ENCODE peak calls at places on chromosomes 12 and 14, in ten cellular contexts. C is Peyer's patch; O is breast epithelium; L is HCT116; X is A549; A is AG04450; Q is mesendoderm; V is CD8-positive, alpha-beta memory T cell; W is psoas muscle; T is prostate gland. G is an unnamed sample.

GRCh38 chr12:112950701-112951100 is 12.4 kb downstream of the OAS3 start:
- DNase-seq in T (no peak), V (no peak), Q (no peak), O (no peak), C (no peak), W (no peak), L (no peak), A (no peak), X (no peak), G (peak)

GRCh38 chr12:109764123-109764522 is 50.5 kb downstream of the FAM222A start:
- DNase-seq in Q (peak), T (no peak), L (no peak), W (no peak), X (no peak), V (no peak), C (no peak), A (no peak), O (no peak), G (no peak)

GRCh38 chr12:74791365-74791764 is 253.7 kb downstream of the ATXN7L3B start:
- DNase-seq in L (no peak), Q (peak), X (no peak), T (no peak), O (no peak), A (no peak), W (no peak), V (no peak), C (no peak), G (no peak)

GRCh38 chr14:63435204-63435603 is 108.0 kb downstream of the PPP2R5E start:
- DNase-seq in L (no peak), V (no peak), X (no peak), W (no peak), C (no peak), A (no peak), Q (no peak), T (no peak), O (no peak), G (no peak)

GRCh38 chr14:21101802-21102413 is 1.0 kb downstream of the TMEM253 start:
- DNase-seq in X (no peak), Q (peak), T (no peak), O (no peak), L (no peak), W (no peak), C (no peak), V (no peak), A (no peak), G (no peak)

GRCh38 chr12:38664661-38665269 is 240.6 kb downstream of the CPNE8 start:
- DNase-seq in O (no peak), C (no peak), V (no peak), A (no peak), T (no peak), X (no peak), L (peak), W (no peak), Q (peak), G (peak)

GRCh38 chr12:67002711-67003110 is 266.4 kb upstream of the CAND1 start:
- DNase-seq in A (no peak), T (no peak), O (no peak), Q (no peak), C (no peak), L (no peak), W (no peak), V (no peak), X (no peak), G (no peak)

GRCh38 chr14:54182419-54183040 is 214.3 kb upstream of the CDKN3 start:
- DNase-seq in X (no peak), V (no peak), Q (no peak), A (no peak), W (no peak), L (no peak), O (no peak), T (no peak), C (no peak), G (no peak)

GRCh38 chr14:99024926-99025325 is 247.1 kb downstream of the BCL11B start:
- DNase-seq in W (no peak), L (no peak), T (no peak), O (no peak), X (no peak), V (no peak), C (no peak), Q (no peak), A (no peak), G (no peak)

DNA sequence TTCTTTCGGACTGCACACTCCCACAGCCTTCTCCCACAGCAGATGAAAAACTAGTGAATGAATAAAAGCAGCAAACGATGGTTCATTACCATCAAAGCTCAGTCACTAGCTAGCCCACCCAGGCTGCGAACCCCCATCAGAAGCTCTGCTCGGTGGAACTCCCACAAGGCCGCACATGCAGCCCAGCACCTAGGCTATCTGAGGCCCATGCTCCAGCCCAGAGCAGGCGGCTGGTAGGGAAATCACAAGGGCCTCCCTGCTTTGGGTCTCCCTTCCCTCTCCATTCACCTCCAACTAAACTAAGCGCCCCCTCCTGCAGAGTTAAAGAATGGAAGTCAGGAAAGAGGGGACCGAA is 69.1 kb downstream of the ITPK1 start:
- DNase-seq in C (no peak), O (no peak), X (no peak), Q (no peak), T (no peak), V (no peak), W (no peak), L (no peak), A (no peak), G (no peak)
- H3K27ac ChIP-seq in C (peak), O (no peak), X (peak), Q (no peak), T (no peak), V (no peak), W (no peak), L (no peak), A (no peak), G (peak)

GRCh38 chr14:61322799-61323290 is 1.5 kb downstream of the PRKCH start:
- DNase-seq in L (peak), Q (no peak), X (peak), T (peak), V (no peak), C (peak), W (no peak), A (no peak), O (no peak), G (no peak)

GRCh38 chr14:61320806-61321384 is 484 bp upstream of the PRKCH start:
- DNase-seq in A (no peak), Q (no peak), X (no peak), V (no peak), W (peak), T (peak), C (no peak), O (peak), L (no peak), G (peak)

GRCh38 chr14:61321385-61322010 is at the start of gene PRKCH:
- DNase-seq in W (peak), L (peak), A (no peak), O (peak), Q (peak), V (peak), X (peak), T (peak), C (peak), G (peak)

GRCh38 chr14:61323970-61324369 is 2.6 kb downstream of the PRKCH start:
- DNase-seq in C (no peak), T (no peak), A (no peak), L (no peak), Q (no peak), O (no peak), W (no peak), V (no peak), X (no peak), G (no peak)

DNA sequence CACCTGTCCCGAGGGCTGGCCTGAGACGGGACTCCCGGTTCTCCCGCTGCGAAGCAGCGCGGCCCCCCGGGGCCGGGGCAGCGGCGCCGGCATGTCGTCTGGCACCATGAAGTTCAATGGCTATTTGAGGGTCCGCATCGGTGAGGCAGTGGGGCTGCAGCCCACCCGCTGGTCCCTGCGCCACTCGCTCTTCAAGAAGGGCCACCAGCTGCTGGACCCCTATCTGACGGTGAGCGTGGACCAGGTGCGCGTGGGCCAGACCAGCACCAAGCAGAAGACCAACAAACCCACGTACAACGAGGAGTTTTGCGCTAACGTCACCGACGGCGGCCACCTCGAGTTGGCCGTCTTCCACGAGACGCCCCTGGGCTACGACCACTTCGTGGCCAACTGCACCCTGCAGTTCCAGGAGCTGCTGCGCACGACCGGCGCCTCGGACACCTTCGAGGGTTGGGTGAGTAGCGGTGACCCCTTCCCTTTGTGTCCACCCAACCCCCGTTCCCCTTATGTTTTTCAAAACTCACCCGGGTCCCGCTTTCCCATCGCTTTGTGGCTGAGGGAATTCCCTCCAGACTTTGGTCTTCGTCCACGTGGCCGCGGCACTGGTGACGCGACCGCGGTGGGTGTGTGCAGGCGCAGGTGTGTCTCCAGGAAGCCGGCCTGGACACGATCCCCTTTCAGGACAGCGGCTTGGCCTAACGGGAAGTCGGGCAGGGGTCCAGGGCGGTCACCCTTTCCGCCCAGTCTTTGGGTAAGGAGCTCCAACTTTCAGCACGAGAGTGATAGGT is 826 bp downstream of the PRKCH start:
- DNase-seq in T (peak), X (peak), A (no peak), C (peak), W (peak), O (peak), V (no peak), L (no peak), Q (no peak), G (peak)
- H3K4me3 ChIP-seq in T (peak), X (peak), A (peak), C (peak), W (peak), O (peak), V (peak), L (peak), Q (peak), G (peak)

DNA sequence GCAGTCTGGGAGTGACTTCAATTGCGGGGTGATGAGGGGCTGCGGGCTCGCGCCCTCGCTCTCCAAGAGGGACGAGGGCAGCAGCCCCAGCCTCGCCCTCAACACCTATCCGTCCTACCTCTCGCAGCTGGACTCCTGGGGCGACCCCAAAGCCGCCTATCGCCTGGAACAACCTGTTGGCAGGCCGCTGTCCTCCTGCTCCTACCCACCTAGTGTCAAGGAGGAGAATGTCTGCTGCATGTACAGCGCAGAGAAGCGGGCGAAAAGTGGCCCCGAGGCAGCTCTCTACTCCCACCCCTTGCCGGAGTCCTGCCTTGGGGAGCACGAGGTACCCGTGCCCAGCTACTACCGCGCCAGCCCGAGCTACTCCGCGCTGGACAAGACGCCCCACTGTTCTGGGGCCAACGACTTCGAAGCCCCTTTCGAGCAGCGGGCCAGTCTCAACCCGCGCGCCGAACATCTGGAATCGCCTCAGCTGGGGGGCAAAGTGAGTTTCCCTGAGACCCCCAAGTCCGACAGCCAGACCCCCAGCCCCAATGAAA is 483 bp downstream of the HOXC10 start:
- DNase-seq in W (no peak), A (no peak), T (no peak), X (no peak), Q (no peak), L (no peak), C (no peak), O (no peak), V (no peak), G (no peak)
- H3K27ac ChIP-seq in W (peak), A (no peak), T (no peak), X (peak), Q (no peak), L (no peak), C (peak), O (peak), V (no peak), G (no peak)

GRCh38 chr12:29782285-29782820 is 1.4 kb downstream of the TMTC1 start:
- DNase-seq in W (no peak), O (no peak), V (no peak), X (no peak), A (no peak), Q (peak), C (no peak), T (peak), L (no peak), G (no peak)

GRCh38 chr12:29781705-29782266 is 2.0 kb downstream of the TMTC1 start:
- DNase-seq in C (no peak), T (no peak), W (no peak), A (no peak), Q (no peak), X (no peak), O (no peak), L (no peak), V (no peak), G (no peak)

GRCh38 chr12:29782821-29783772 is 645 bp downstream of the TMTC1 start:
- DNase-seq in C (no peak), O (peak), X (no peak), L (no peak), Q (peak), T (peak), V (no peak), W (peak), A (no peak), G (peak)

GRCh38 chr12:29780084-29780483 is 3.7 kb downstream of the TMTC1 start:
- DNase-seq in T (no peak), X (no peak), A (no peak), W (no peak), C (no peak), L (no peak), Q (no peak), V (no peak), O (no peak), G (no peak)

DNA sequence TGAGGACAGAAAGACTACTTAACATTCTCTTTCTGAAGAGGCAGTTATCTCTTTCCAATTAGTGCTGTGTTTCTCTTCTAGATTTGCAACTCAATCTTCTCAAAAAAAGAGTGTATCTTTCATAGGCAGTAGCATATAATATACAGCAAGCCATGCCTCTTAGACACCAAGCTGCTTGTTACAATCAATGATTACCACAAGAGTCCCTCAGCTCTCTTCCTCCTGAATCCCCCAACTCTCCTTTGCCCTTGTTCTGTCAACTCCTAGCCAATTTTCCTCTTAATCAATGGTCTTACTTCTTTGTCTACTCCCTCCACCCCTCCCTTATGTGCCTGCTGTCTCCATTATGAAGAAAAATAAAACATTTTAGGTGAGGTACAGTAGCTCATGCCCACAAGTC is 2.6 kb downstream of the TMTC1 start:
- DNase-seq in C (no peak), X (no peak), A (no peak), Q (no peak), V (no peak), L (no peak), W (no peak), O (no peak), T (no peak), G (no peak)
- H3K4me3 ChIP-seq in C (no peak), X (no peak), A (peak), Q (no peak), V (no peak), L (no peak), W (peak), O (peak), T (no peak), G (no peak)

G was measured in colonic mucosa.